ENCODE peak calls at places on chromosomes 12 and 14, in ten cellular contexts. One of them, this sample, is unnamed.

GRCh38 chr12:46702581-46703344 is 123.0 kb downstream of the SLC38A4 start:
- DNase-seq in GM20000: no peak
- DNase-seq in cardiac fibroblast: peak
- DNase-seq in fibroblast of lung: peak
- DNase-seq in neural progenitor cell: peak
- DNase-seq in A549: no peak
- DNase-seq in cardiac muscle cell: no peak
- DNase-seq in body of pancreas: no peak
- DNase-seq in choroid plexus epithelial cell: peak
- DNase-seq in lower lobe of right lung: no peak
- DNase-seq in this sample: no peak

GRCh38 chr12:71085575-71085974 is 72.2 kb downstream of the TSPAN8 start:
- DNase-seq in A549: no peak
- DNase-seq in cardiac fibroblast: peak
- DNase-seq in choroid plexus epithelial cell: peak
- DNase-seq in fibroblast of lung: no peak
- DNase-seq in neural progenitor cell: no peak
- DNase-seq in body of pancreas: no peak
- DNase-seq in cardiac muscle cell: no peak
- DNase-seq in GM20000: no peak
- DNase-seq in lower lobe of right lung: no peak
- DNase-seq in this sample: no peak

GRCh38 chr12:133231001-133231400 is 4.7 kb downstream of the ANHX start:
- DNase-seq in cardiac fibroblast: no peak
- DNase-seq in cardiac muscle cell: no peak
- DNase-seq in choroid plexus epithelial cell: no peak
- DNase-seq in body of pancreas: no peak
- DNase-seq in fibroblast of lung: no peak
- DNase-seq in A549: no peak
- DNase-seq in lower lobe of right lung: no peak
- DNase-seq in GM20000: no peak
- DNase-seq in neural progenitor cell: no peak
- DNase-seq in this sample: no peak

GRCh38 chr12:52362118-52362726 is 5.1 kb downstream of the KRT85 start:
- DNase-seq in cardiac muscle cell: no peak
- DNase-seq in GM20000: no peak
- DNase-seq in choroid plexus epithelial cell: no peak
- DNase-seq in cardiac fibroblast: no peak
- DNase-seq in body of pancreas: no peak
- DNase-seq in fibroblast of lung: no peak
- DNase-seq in neural progenitor cell: no peak
- DNase-seq in A549: peak
- DNase-seq in lower lobe of right lung: no peak
- DNase-seq in this sample: no peak

GRCh38 chr14:61288228-61288627 is 7.1 kb upstream of the TMEM30B start:
- DNase-seq in body of pancreas: no peak
- DNase-seq in cardiac fibroblast: no peak
- DNase-seq in fibroblast of lung: no peak
- DNase-seq in cardiac muscle cell: no peak
- DNase-seq in choroid plexus epithelial cell: no peak
- DNase-seq in neural progenitor cell: no peak
- DNase-seq in lower lobe of right lung: no peak
- DNase-seq in A549: no peak
- DNase-seq in GM20000: no peak
- DNase-seq in this sample: peak

GRCh38 chr12:125683748-125684381 is 618.6 kb downstream of the AACS start:
- DNase-seq in choroid plexus epithelial cell: no peak
- DNase-seq in cardiac muscle cell: peak
- DNase-seq in neural progenitor cell: peak
- DNase-seq in body of pancreas: peak
- DNase-seq in fibroblast of lung: no peak
- DNase-seq in cardiac fibroblast: no peak
- DNase-seq in GM20000: peak
- DNase-seq in A549: no peak
- DNase-seq in lower lobe of right lung: peak
- DNase-seq in this sample: peak

GRCh38 chr12:56257491-56258067 is 605 bp downstream of the ANKRD52 start:
- DNase-seq in GM20000: peak
- DNase-seq in lower lobe of right lung: no peak
- DNase-seq in fibroblast of lung: peak
- DNase-seq in choroid plexus epithelial cell: peak
- DNase-seq in A549: peak
- DNase-seq in cardiac fibroblast: peak
- DNase-seq in neural progenitor cell: peak
- DNase-seq in cardiac muscle cell: peak
- DNase-seq in body of pancreas: no peak
- DNase-seq in this sample: peak

GRCh38 chr14:78530078-78530477 is 359.9 kb downstream of the NRXN3 start:
- DNase-seq in choroid plexus epithelial cell: peak
- DNase-seq in A549: no peak
- DNase-seq in body of pancreas: peak
- DNase-seq in cardiac muscle cell: peak
- DNase-seq in lower lobe of right lung: no peak
- DNase-seq in GM20000: peak
- DNase-seq in fibroblast of lung: peak
- DNase-seq in cardiac fibroblast: peak
- DNase-seq in neural progenitor cell: peak
- DNase-seq in this sample: peak

GRCh38 chr12:54404061-54405004 is 14.7 kb downstream of the ITGA5 start:
- DNase-seq in fibroblast of lung: peak
- DNase-seq in lower lobe of right lung: no peak
- DNase-seq in GM20000: no peak
- DNase-seq in choroid plexus epithelial cell: peak
- DNase-seq in A549: no peak
- DNase-seq in cardiac muscle cell: peak
- DNase-seq in cardiac fibroblast: peak
- DNase-seq in body of pancreas: peak
- DNase-seq in neural progenitor cell: peak
- DNase-seq in this sample: peak

GRCh38 chr12:80442426-80443222 is 1.4 kb upstream of the PTPRQ start:
- DNase-seq in GM20000: no peak
- DNase-seq in A549: no peak
- DNase-seq in choroid plexus epithelial cell: peak
- DNase-seq in cardiac fibroblast: peak
- DNase-seq in neural progenitor cell: no peak
- DNase-seq in body of pancreas: no peak
- DNase-seq in cardiac muscle cell: no peak
- DNase-seq in lower lobe of right lung: no peak
- DNase-seq in fibroblast of lung: peak
- DNase-seq in this sample: no peak

GRCh38 chr14:76314521-76314951 is 61.4 kb upstream of the ESRRB start:
- DNase-seq in fibroblast of lung: no peak
- DNase-seq in A549: no peak
- DNase-seq in cardiac fibroblast: no peak
- DNase-seq in cardiac muscle cell: peak
- DNase-seq in neural progenitor cell: peak
- DNase-seq in lower lobe of right lung: no peak
- DNase-seq in GM20000: no peak
- DNase-seq in choroid plexus epithelial cell: no peak
- DNase-seq in body of pancreas: no peak
- DNase-seq in this sample: no peak

GRCh38 chr14:71011479-71011878 is 104.2 kb downstream of the PCNX1 start:
- DNase-seq in body of pancreas: no peak
- DNase-seq in GM20000: no peak
- DNase-seq in cardiac fibroblast: peak
- DNase-seq in lower lobe of right lung: no peak
- DNase-seq in choroid plexus epithelial cell: peak
- DNase-seq in neural progenitor cell: no peak
- DNase-seq in cardiac muscle cell: no peak
- DNase-seq in A549: no peak
- DNase-seq in fibroblast of lung: no peak
- DNase-seq in this sample: no peak
- TF ChIP-seq CTCF in body of pancreas: no peak
- TF ChIP-seq CTCF in GM20000: no peak
- TF ChIP-seq CTCF in cardiac fibroblast: peak
- TF ChIP-seq CTCF in lower lobe of right lung: no peak
- TF ChIP-seq CTCF in choroid plexus epithelial cell: peak
- TF ChIP-seq CTCF in neural progenitor cell: peak
- TF ChIP-seq CTCF in cardiac muscle cell: peak
- TF ChIP-seq CTCF in A549: peak
- TF ChIP-seq CTCF in fibroblast of lung: peak
- TF ChIP-seq CTCF in this sample: no peak

GRCh38 chr12:6372403-6373003 is 2.9 kb downstream of the SCNN1A start:
- DNase-seq in A549: peak
- DNase-seq in cardiac fibroblast: peak
- DNase-seq in choroid plexus epithelial cell: peak
- DNase-seq in lower lobe of right lung: peak
- DNase-seq in body of pancreas: no peak
- DNase-seq in neural progenitor cell: peak
- DNase-seq in GM20000: no peak
- DNase-seq in fibroblast of lung: peak
- DNase-seq in cardiac muscle cell: no peak
- DNase-seq in this sample: peak

GRCh38 chr12:6369916-6370575 is 5.3 kb downstream of the SCNN1A start:
- DNase-seq in cardiac muscle cell: no peak
- DNase-seq in fibroblast of lung: no peak
- DNase-seq in A549: no peak
- DNase-seq in lower lobe of right lung: peak
- DNase-seq in body of pancreas: no peak
- DNase-seq in choroid plexus epithelial cell: peak
- DNase-seq in cardiac fibroblast: peak
- DNase-seq in GM20000: no peak
- DNase-seq in neural progenitor cell: no peak
- DNase-seq in this sample: no peak

GRCh38 chr12:6373022-6373787 is 2.2 kb downstream of the SCNN1A start:
- DNase-seq in choroid plexus epithelial cell: no peak
- DNase-seq in GM20000: no peak
- DNase-seq in cardiac fibroblast: no peak
- DNase-seq in lower lobe of right lung: peak
- DNase-seq in A549: no peak
- DNase-seq in neural progenitor cell: no peak
- DNase-seq in body of pancreas: no peak
- DNase-seq in cardiac muscle cell: no peak
- DNase-seq in fibroblast of lung: no peak
- DNase-seq in this sample: no peak

GRCh38 chr12:6370576-6370935 is 4.8 kb downstream of the SCNN1A start:
- DNase-seq in A549: no peak
- DNase-seq in GM20000: no peak
- DNase-seq in cardiac muscle cell: no peak
- DNase-seq in choroid plexus epithelial cell: peak
- DNase-seq in cardiac fibroblast: no peak
- DNase-seq in lower lobe of right lung: no peak
- DNase-seq in body of pancreas: no peak
- DNase-seq in fibroblast of lung: no peak
- DNase-seq in neural progenitor cell: no peak
- DNase-seq in this sample: no peak

DNA sequence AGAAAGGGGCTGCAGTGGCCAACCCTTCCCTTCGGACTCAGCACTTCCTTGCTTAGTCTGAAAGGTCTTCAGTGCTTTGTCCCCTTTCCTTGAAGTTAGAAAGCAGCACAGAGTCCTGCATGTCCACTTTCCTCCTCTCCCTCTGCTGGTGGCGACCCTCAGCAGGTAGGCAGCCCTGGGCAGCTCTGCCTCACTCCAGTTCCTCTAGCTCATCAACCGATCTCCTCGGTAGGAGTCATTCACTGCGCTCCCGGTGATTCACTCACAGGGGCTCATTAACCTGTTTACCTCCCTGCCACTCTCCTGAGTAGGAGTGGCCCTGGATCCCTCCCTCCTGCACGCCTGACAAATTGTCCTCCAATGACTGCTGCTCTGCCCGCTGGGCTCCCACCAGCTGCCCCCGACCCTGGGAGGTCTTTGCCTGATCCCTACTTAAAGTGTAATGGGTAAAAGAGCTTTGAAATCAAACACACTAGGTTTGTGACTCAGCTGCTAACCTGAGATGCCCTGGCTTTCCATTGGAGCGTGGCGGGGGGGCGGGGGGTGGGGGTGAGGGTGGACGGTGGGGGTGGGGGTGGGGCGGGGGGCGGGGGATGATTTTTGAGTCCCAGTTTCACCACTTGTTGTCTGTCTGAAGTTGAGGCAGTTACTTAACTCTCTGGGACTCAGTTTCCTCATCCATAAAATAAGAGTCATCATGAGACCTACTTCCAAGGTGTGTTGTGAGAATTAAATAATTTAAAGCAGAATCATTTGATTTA is 4.2 kb downstream of the SCNN1A start:
- DNase-seq in neural progenitor cell: peak
- DNase-seq in lower lobe of right lung: peak
- DNase-seq in GM20000: no peak
- DNase-seq in choroid plexus epithelial cell: peak
- DNase-seq in body of pancreas: peak
- DNase-seq in cardiac muscle cell: no peak
- DNase-seq in fibroblast of lung: peak
- DNase-seq in A549: peak
- DNase-seq in cardiac fibroblast: peak
- DNase-seq in this sample: peak
- TF ChIP-seq CTCF in neural progenitor cell: peak
- TF ChIP-seq CTCF in lower lobe of right lung: no peak
- TF ChIP-seq CTCF in GM20000: no peak
- TF ChIP-seq CTCF in choroid plexus epithelial cell: peak
- TF ChIP-seq CTCF in body of pancreas: peak
- TF ChIP-seq CTCF in cardiac muscle cell: peak
- TF ChIP-seq CTCF in fibroblast of lung: no peak
- TF ChIP-seq CTCF in A549: peak
- TF ChIP-seq CTCF in cardiac fibroblast: peak
- TF ChIP-seq CTCF in this sample: no peak

GRCh38 chr12:111168009-111168786 is 200.7 kb downstream of the PHETA1 start:
- DNase-seq in A549: no peak
- DNase-seq in cardiac fibroblast: no peak
- DNase-seq in cardiac muscle cell: no peak
- DNase-seq in lower lobe of right lung: no peak
- DNase-seq in body of pancreas: no peak
- DNase-seq in GM20000: no peak
- DNase-seq in fibroblast of lung: no peak
- DNase-seq in choroid plexus epithelial cell: no peak
- DNase-seq in neural progenitor cell: no peak
- DNase-seq in this sample: no peak
- TF ChIP-seq CTCF in A549: no peak
- TF ChIP-seq CTCF in cardiac fibroblast: no peak
- TF ChIP-seq CTCF in cardiac muscle cell: no peak
- TF ChIP-seq CTCF in lower lobe of right lung: no peak
- TF ChIP-seq CTCF in body of pancreas: no peak
- TF ChIP-seq CTCF in GM20000: no peak
- TF ChIP-seq CTCF in fibroblast of lung: no peak
- TF ChIP-seq CTCF in choroid plexus epithelial cell: no peak
- TF ChIP-seq CTCF in neural progenitor cell: no peak
- TF ChIP-seq CTCF in this sample: no peak

GRCh38 chr12:59087077-59087673 is 166.9 kb upstream of the LRIG3 start:
- DNase-seq in GM20000: no peak
- DNase-seq in cardiac muscle cell: no peak
- DNase-seq in neural progenitor cell: no peak
- DNase-seq in fibroblast of lung: no peak
- DNase-seq in A549: no peak
- DNase-seq in choroid plexus epithelial cell: peak
- DNase-seq in cardiac fibroblast: peak
- DNase-seq in lower lobe of right lung: no peak
- DNase-seq in body of pancreas: peak
- DNase-seq in this sample: no peak
- TF ChIP-seq CTCF in GM20000: no peak
- TF ChIP-seq CTCF in cardiac muscle cell: peak
- TF ChIP-seq CTCF in neural progenitor cell: peak
- TF ChIP-seq CTCF in fibroblast of lung: peak
- TF ChIP-seq CTCF in A549: peak
- TF ChIP-seq CTCF in choroid plexus epithelial cell: peak
- TF ChIP-seq CTCF in cardiac fibroblast: peak
- TF ChIP-seq CTCF in lower lobe of right lung: peak
- TF ChIP-seq CTCF in body of pancreas: peak
- TF ChIP-seq CTCF in this sample: peak

GRCh38 chr14:96297000-96297399 is 41.0 kb downstream of the BDKRB1 start:
- DNase-seq in neural progenitor cell: no peak
- DNase-seq in GM20000: no peak
- DNase-seq in choroid plexus epithelial cell: peak
- DNase-seq in lower lobe of right lung: no peak
- DNase-seq in cardiac muscle cell: no peak
- DNase-seq in cardiac fibroblast: peak
- DNase-seq in A549: no peak
- DNase-seq in fibroblast of lung: peak
- DNase-seq in body of pancreas: no peak
- DNase-seq in this sample: no peak
- TF ChIP-seq CTCF in neural progenitor cell: peak
- TF ChIP-seq CTCF in GM20000: peak
- TF ChIP-seq CTCF in choroid plexus epithelial cell: peak
- TF ChIP-seq CTCF in lower lobe of right lung: peak
- TF ChIP-seq CTCF in cardiac muscle cell: peak
- TF ChIP-seq CTCF in cardiac fibroblast: peak
- TF ChIP-seq CTCF in A549: peak
- TF ChIP-seq CTCF in fibroblast of lung: no peak
- TF ChIP-seq CTCF in body of pancreas: peak
- TF ChIP-seq CTCF in this sample: no peak